ENCODE peak calls at places on chromosomes 16 and 17, in nine cellular contexts. J is thyroid gland; R is A549; Y is stimulated activated CD8-positive, alpha-beta memory T cell treated with anti-CD3 and anti-CD28 coated beads, Interleukin-15, amount 100 ng/mL, for 1 hour; W is CD4-positive, CD25-positive, alpha-beta regulatory T cell; X is hepatic stellate cell; E is mucosa of descending colon; K is stimulated activated CD4-positive, alpha-beta T cell treated with anti-CD3 and anti-CD28 coated beads, Interleukin-4, amount 100 ng/mL, for 4 hours; T is brain pericyte. H is an unnamed sample.
A peak's percentile ranks its signal among the peaks of the same experiment; 100 is the strongest.

GRCh38 chr17:63843387-63844292 is 1.2 kb upstream of the SMARCD2 start:
- DNase-seq in J (peak; percentile 79), R (peak; percentile 57), Y (no peak), W (peak; percentile 25), X (peak; percentile 76), E (peak; percentile 51), K (no peak), T (no peak), H (peak; percentile 64)

GRCh38 chr17:17379197-17379991 is 76.2 kb downstream of the NT5M start:
- DNase-seq in J (no peak), R (no peak), Y (no peak), W (no peak), X (no peak), E (no peak), K (no peak), T (no peak), H (no peak)

GRCh38 chr16:2178321-2179106 is 17.9 kb downstream of the CASKIN1 start:
- DNase-seq in J (no peak), R (peak; percentile 60), Y (no peak), W (peak; percentile 19), X (no peak), E (no peak), K (peak; percentile 35), T (no peak), H (no peak)

GRCh38 chr16:24051125-24051524 is 205.0 kb upstream of the CACNG3 start:
- DNase-seq in J (no peak), R (no peak), Y (no peak), W (no peak), X (no peak), E (no peak), K (no peak), T (no peak), H (no peak)

GRCh38 chr17:74598346-74599022 is 6.4 kb upstream of the CD300LD start:
- DNase-seq in J (no peak), R (no peak), Y (no peak), W (no peak), X (no peak), E (no peak), K (no peak), T (no peak), H (no peak)

GRCh38 chr17:45873728-45874127 is 20.6 kb upstream of the MAPT start:
- DNase-seq in J (no peak), R (no peak), Y (no peak), W (no peak), X (no peak), E (no peak), K (no peak), T (no peak), H (no peak)

GRCh38 chr16:63592852-63593251 is 1529.0 kb downstream of the CDH11 start:
- DNase-seq in J (no peak), R (no peak), Y (no peak), W (no peak), X (no peak), E (no peak), K (no peak), T (no peak), H (no peak)

GRCh38 chr16:71670537-71670936 is 44.6 kb downstream of the MARVELD3 start:
- DNase-seq in J (no peak), R (no peak), Y (no peak), W (no peak), X (no peak), E (no peak), K (no peak), T (no peak), H (no peak)

GRCh38 chr16:48385272-48385953 is at the start of gene SIAH1:
- DNase-seq in J (peak; percentile 82), R (peak; percentile 82), Y (peak; percentile 76), W (peak; percentile 83), X (peak; percentile 91), E (peak; percentile 94), K (peak; percentile 92), T (no peak), H (peak; percentile 84)

GRCh38 chr16:54171855-54172537 is 114.6 kb downstream of the IRX3 start:
- DNase-seq in J (no peak), R (no peak), Y (no peak), W (no peak), X (peak; percentile 29), E (no peak), K (no peak), T (no peak), H (no peak)

GRCh38 chr17:73141411-73141810 is 23.4 kb upstream of the SSTR2 start:
- DNase-seq in J (no peak), R (no peak), Y (no peak), W (no peak), X (no peak), E (no peak), K (no peak), T (no peak), H (no peak)

GRCh38 chr17:8173056-8173870 is 2.9 kb downstream of the TMEM107 start:
- DNase-seq in J (peak; percentile 86), R (peak; percentile 100), Y (no peak), W (peak; percentile 74), X (peak; percentile 84), E (peak; percentile 67), K (peak; percentile 64), T (peak; percentile 93), H (no peak)

GRCh38 chr17:76166168-76166567 is 25.1 kb upstream of the FOXJ1 start:
- DNase-seq in J (no peak), R (no peak), Y (no peak), W (no peak), X (no peak), E (no peak), K (no peak), T (no peak), H (no peak)

GRCh38 chr17:63151981-63152523 is 186.0 kb downstream of the TANC2 start:
- DNase-seq in J (no peak), R (no peak), Y (no peak), W (no peak), X (no peak), E (no peak), K (no peak), T (no peak), H (no peak)

GRCh38 chr17:2347805-2348685 is 10.7 kb downstream of the SGSM2 start:
- DNase-seq in J (no peak), R (peak; percentile 84), Y (no peak), W (no peak), X (peak; percentile 86), E (peak; percentile 66), K (no peak), T (peak; percentile 78), H (no peak)